ENCODE peak calls at places on chromosome 5, in seven cellular contexts. One of them, this sample, is unnamed.

GRCh38 chr5:163360681-163361080 is 76.7 kb upstream of the CCNG1 start:
- DNase-seq in A549: no peak
- DNase-seq in sigmoid colon: no peak
- DNase-seq in HCT116: no peak
- DNase-seq in ovary: no peak
- DNase-seq in breast epithelium: no peak
- DNase-seq in H1: no peak
- DNase-seq in this sample: no peak

GRCh38 chr5:16057277-16057676 is 122.3 kb downstream of the MARCHF11 start:
- DNase-seq in sigmoid colon: no peak
- DNase-seq in breast epithelium: no peak
- DNase-seq in H1: no peak
- DNase-seq in A549: no peak
- DNase-seq in ovary: no peak
- DNase-seq in HCT116: no peak
- DNase-seq in this sample: no peak

GRCh38 chr5:155943516-155944407 is 383.2 kb upstream of the SGCD start:
- DNase-seq in breast epithelium: no peak
- DNase-seq in A549: peak; percentile 70
- DNase-seq in ovary: peak; percentile 52
- DNase-seq in sigmoid colon: no peak
- DNase-seq in H1: peak; percentile 53
- DNase-seq in HCT116: no peak
- DNase-seq in this sample: peak; percentile 50

GRCh38 chr5:143045062-143045461 is 274.9 kb downstream of the ARHGAP26 start:
- DNase-seq in A549: no peak
- DNase-seq in sigmoid colon: no peak
- DNase-seq in breast epithelium: no peak
- DNase-seq in HCT116: no peak
- DNase-seq in ovary: no peak
- DNase-seq in H1: no peak
- DNase-seq in this sample: no peak

GRCh38 chr5:150829744-150830143 is 16.6 kb upstream of the IRGM start:
- DNase-seq in H1: no peak
- DNase-seq in A549: no peak
- DNase-seq in sigmoid colon: no peak
- DNase-seq in HCT116: no peak
- DNase-seq in ovary: no peak
- DNase-seq in breast epithelium: no peak
- DNase-seq in this sample: no peak

GRCh38 chr5:131242728-131243255 is 21.1 kb upstream of the CDC42SE2 start:
- DNase-seq in HCT116: no peak
- DNase-seq in H1: no peak
- DNase-seq in sigmoid colon: no peak
- DNase-seq in ovary: no peak
- DNase-seq in breast epithelium: no peak
- DNase-seq in A549: peak; percentile 76
- DNase-seq in this sample: no peak

GRCh38 chr5:151571270-151572173 is 19.6 kb downstream of the FAT2 start:
- DNase-seq in H1: no peak
- DNase-seq in ovary: no peak
- DNase-seq in A549: no peak
- DNase-seq in breast epithelium: no peak
- DNase-seq in sigmoid colon: no peak
- DNase-seq in HCT116: no peak
- DNase-seq in this sample: no peak

GRCh38 chr5:77631166-77631582 is 7.3 kb downstream of the OTP start:
- DNase-seq in breast epithelium: no peak
- DNase-seq in A549: no peak
- DNase-seq in ovary: no peak
- DNase-seq in HCT116: no peak
- DNase-seq in H1: no peak
- DNase-seq in sigmoid colon: no peak
- DNase-seq in this sample: no peak

GRCh38 chr5:95272530-95272929 is 12.4 kb downstream of the MCTP1 start:
- DNase-seq in HCT116: no peak
- DNase-seq in ovary: no peak
- DNase-seq in H1: no peak
- DNase-seq in breast epithelium: no peak
- DNase-seq in A549: no peak
- DNase-seq in sigmoid colon: no peak
- DNase-seq in this sample: no peak

GRCh38 chr5:160442824-160443431 is 21.3 kb downstream of the PTTG1 start:
- DNase-seq in sigmoid colon: no peak
- DNase-seq in A549: no peak
- DNase-seq in HCT116: no peak
- DNase-seq in H1: no peak
- DNase-seq in breast epithelium: peak; percentile 49
- DNase-seq in ovary: no peak
- DNase-seq in this sample: no peak

GRCh38 chr5:5340206-5340729 is 82.2 kb upstream of the ICE1 start:
- DNase-seq in H1: no peak
- DNase-seq in HCT116: peak; percentile 80
- DNase-seq in ovary: peak; percentile 80
- DNase-seq in A549: peak; percentile 94
- DNase-seq in breast epithelium: peak; percentile 72
- DNase-seq in sigmoid colon: peak; percentile 84
- DNase-seq in this sample: peak; percentile 37

DNA sequence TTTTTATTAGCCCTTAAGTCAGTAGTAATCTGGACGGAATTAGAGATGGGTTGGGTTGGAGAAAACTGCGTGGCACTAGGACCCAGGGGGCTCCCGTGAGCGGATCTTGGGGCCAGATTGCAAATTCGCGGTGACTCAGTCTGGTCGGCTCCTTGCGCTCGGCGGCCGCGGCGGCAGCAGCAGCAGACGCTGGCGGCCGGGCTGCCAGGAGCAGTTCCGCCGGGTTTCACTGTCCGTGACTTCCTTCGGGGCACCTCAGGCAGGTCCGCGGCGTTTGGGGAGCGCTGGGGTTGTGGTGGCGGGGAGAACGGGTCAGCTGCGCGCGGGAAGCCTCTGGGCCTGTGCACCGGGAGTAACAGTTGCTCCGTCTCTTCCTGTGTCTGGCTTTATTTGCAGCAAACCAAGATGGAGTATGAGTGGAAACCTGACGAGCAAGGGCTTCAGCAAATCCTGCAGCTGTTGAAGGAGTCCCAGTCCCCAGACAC is 31.6 kb downstream of the TNPO1 start:
- DNase-seq in A549: peak; percentile 92
- DNase-seq in H1: peak; percentile 88
- DNase-seq in sigmoid colon: peak; percentile 93
- DNase-seq in breast epithelium: peak; percentile 73
- DNase-seq in ovary: peak; percentile 85
- DNase-seq in HCT116: peak; percentile 81
- DNase-seq in this sample: peak; percentile 93
- TF ChIP-seq POLR2A in A549: peak; percentile 96
- TF ChIP-seq POLR2A in H1: peak; percentile 99
- TF ChIP-seq POLR2A in sigmoid colon: peak; percentile 93
- TF ChIP-seq POLR2A in breast epithelium: peak; percentile 56
- TF ChIP-seq POLR2A in ovary: peak; percentile 68
- TF ChIP-seq POLR2A in HCT116: peak; percentile 79
- TF ChIP-seq POLR2A in this sample: peak; percentile 95

DNA sequence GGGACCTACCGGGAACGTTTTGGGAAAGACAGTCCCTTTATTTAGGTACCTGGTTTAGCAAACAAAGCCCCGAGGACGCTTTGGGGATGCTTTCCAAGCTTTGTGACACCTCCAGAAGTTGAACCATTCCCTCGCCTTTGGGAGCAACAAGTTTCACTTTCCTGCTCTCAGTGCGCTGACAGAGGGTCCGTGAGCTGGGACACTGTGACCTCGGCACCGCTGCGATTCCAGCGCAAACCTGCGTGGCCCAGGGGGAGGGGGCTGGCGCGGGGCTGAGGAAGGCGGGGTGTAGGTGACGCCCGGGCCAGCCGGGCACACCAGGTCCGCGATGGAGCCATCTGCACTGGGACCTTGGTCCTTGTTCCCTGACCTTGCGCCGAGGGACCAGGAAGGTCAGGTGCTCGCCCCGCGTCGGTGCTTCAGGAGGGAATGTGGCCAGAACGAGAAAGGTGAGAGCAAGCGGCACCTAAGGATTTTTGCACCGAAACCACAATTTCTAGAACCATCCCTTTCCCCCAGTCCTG is 724 bp upstream of the NPR3 start:
- DNase-seq in H1: peak; percentile 76
- DNase-seq in sigmoid colon: peak; percentile 72
- DNase-seq in ovary: peak; percentile 25
- DNase-seq in A549: peak; percentile 62
- DNase-seq in HCT116: no peak
- DNase-seq in breast epithelium: no peak
- DNase-seq in this sample: peak; percentile 9
- H3K4me3 ChIP-seq in H1: peak overlapping the region; percentile 62
- H3K4me3 ChIP-seq in sigmoid colon: peak overlapping the region; percentile 56
- H3K4me3 ChIP-seq in ovary: peak overlapping the region; percentile 32
- H3K4me3 ChIP-seq in A549: peak overlapping the region; percentile 70
- H3K4me3 ChIP-seq in HCT116: peak overlapping the region; percentile 57
- H3K4me3 ChIP-seq in breast epithelium: peak overlapping the region; percentile 86
- H3K4me3 ChIP-seq in this sample: peak overlapping the region; percentile 48

GRCh38 chr5:34582364-34582763 is 73.8 kb upstream of the RAI14 start:
- DNase-seq in sigmoid colon: no peak
- DNase-seq in ovary: no peak
- DNase-seq in H1: no peak
- DNase-seq in A549: no peak
- DNase-seq in HCT116: no peak
- DNase-seq in breast epithelium: no peak
- DNase-seq in this sample: no peak

GRCh38 chr5:34583167-34583566 is 73.0 kb upstream of the RAI14 start:
- DNase-seq in breast epithelium: no peak
- DNase-seq in ovary: no peak
- DNase-seq in H1: no peak
- DNase-seq in A549: no peak
- DNase-seq in HCT116: no peak
- DNase-seq in sigmoid colon: no peak
- DNase-seq in this sample: no peak

GRCh38 chr5:34586117-34586885 is 69.8 kb upstream of the RAI14 start:
- DNase-seq in HCT116: no peak
- DNase-seq in A549: peak; percentile 95
- DNase-seq in ovary: no peak
- DNase-seq in breast epithelium: no peak
- DNase-seq in sigmoid colon: no peak
- DNase-seq in H1: no peak
- DNase-seq in this sample: no peak

GRCh38 chr5:34585601-34586104 is 70.5 kb upstream of the RAI14 start:
- DNase-seq in H1: no peak
- DNase-seq in HCT116: no peak
- DNase-seq in A549: peak; percentile 97
- DNase-seq in sigmoid colon: no peak
- DNase-seq in ovary: no peak
- DNase-seq in breast epithelium: no peak
- DNase-seq in this sample: no peak

GRCh38 chr5:34584165-34584564 is 72.0 kb upstream of the RAI14 start:
- DNase-seq in ovary: no peak
- DNase-seq in A549: no peak
- DNase-seq in HCT116: no peak
- DNase-seq in breast epithelium: no peak
- DNase-seq in sigmoid colon: no peak
- DNase-seq in H1: no peak
- DNase-seq in this sample: no peak
- H3K4me1 ChIP-seq in ovary: peaks cover 2% of the 10 kb centered on the region
- H3K4me1 ChIP-seq in A549: peaks cover 54% of the 10 kb centered on the region
- H3K4me1 ChIP-seq in HCT116: no peaks in the 10 kb centered on the region
- H3K4me1 ChIP-seq in breast epithelium: no peaks in the 10 kb centered on the region
- H3K4me1 ChIP-seq in sigmoid colon: no peaks in the 10 kb centered on the region
- H3K4me1 ChIP-seq in H1: no peaks in the 10 kb centered on the region
- H3K4me1 ChIP-seq in this sample: no peaks in the 10 kb centered on the region

DNA sequence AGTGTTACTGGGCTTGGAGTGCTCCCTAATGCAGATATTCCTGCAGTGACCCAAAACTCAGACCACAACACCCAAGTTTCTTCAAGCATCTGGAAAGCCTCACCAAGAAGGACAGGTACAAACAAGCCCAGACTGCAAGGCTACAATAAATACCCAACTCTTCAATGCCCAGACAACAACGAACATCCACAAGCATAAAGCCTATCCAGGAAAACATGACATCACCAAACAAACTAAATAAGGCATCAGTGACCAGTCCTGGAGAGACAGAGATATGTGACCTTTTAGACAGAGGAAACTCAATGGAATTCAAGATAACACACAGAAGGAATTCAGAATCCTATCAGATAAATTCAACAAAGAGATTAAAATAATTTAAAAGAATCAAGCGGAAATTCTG is 605.6 kb downstream of the PDE4D start:
- DNase-seq in sigmoid colon: no peak
- DNase-seq in HCT116: no peak
- DNase-seq in ovary: no peak
- DNase-seq in H1: no peak
- DNase-seq in A549: peak; percentile 53
- DNase-seq in breast epithelium: no peak
- DNase-seq in this sample: no peak
- TF ChIP-seq POLR2A in sigmoid colon: no peak
- TF ChIP-seq POLR2A in HCT116: no peak
- TF ChIP-seq POLR2A in ovary: no peak
- TF ChIP-seq POLR2A in H1: no peak
- TF ChIP-seq POLR2A in A549: no peak
- TF ChIP-seq POLR2A in breast epithelium: no peak
- TF ChIP-seq POLR2A in this sample: no peak

DNA sequence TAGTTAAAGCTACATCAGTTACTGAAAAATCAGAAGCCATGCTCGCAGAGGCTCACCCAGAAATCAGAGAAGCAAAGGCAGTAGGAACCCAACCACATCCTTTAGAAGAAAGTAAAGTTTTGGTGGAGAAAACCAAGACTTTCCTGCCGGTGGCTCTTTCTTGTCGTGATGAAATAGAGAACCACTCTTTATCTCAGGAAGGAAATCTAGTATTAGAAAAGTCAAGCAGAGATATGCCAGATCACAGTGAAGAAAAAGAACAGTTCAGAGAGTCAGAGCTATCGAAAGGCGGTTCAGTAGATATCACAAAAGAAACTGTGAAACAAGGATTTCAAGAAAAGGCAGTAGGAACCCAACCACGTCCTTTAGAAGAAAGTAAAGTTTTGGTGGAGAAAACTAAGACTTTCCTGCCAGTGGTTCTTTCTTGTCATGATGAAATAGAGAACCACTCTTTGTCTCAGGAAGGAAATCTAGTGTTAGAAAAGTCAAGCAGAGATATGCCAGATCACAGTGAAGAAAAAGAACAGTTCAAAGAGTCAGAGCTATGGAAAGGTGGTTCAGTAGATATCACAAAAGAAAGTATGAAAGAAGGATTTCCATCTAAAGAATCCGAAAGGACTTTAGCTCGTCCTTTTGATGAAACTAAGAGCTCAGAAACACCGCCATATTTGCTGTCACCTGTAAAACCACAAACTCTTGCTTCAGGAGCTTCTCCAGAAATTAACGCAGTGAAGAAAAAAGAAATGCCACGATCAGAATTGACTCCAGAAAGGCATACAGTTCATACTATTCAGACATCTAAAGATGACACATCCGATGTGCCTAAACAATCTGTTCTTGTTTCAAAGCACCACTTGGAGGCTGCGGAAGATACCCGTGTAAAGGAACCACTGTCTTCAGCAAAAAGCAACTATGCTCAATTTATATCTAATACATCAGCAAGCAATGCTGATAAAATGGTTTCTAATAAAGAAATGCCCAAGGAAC is 47.2 kb downstream of the CMYA5 start:
- DNase-seq in sigmoid colon: no peak
- DNase-seq in breast epithelium: no peak
- DNase-seq in ovary: no peak
- DNase-seq in H1: no peak
- DNase-seq in HCT116: no peak
- DNase-seq in A549: no peak
- DNase-seq in this sample: no peak
- H3K4me3 ChIP-seq in sigmoid colon: no peak overlapping the region
- H3K4me3 ChIP-seq in breast epithelium: no peak overlapping the region
- H3K4me3 ChIP-seq in ovary: no peak overlapping the region
- H3K4me3 ChIP-seq in H1: no peak overlapping the region
- H3K4me3 ChIP-seq in HCT116: no peak overlapping the region
- H3K4me3 ChIP-seq in A549: no peak overlapping the region
- H3K4me3 ChIP-seq in this sample: no peak overlapping the region